ENCODE peak calls at places on chromosomes 1 and 21, in eight cellular contexts. U is GM20000; F is nephron progenitor cell; O is GM10248; H is NCI-H2081; N is hepatocyte; I is LoVo; R is stimulated activated CD4-positive, alpha-beta T cell treated with anti-CD3 and anti-CD28 coated beads, Interleukin-15, amount 100 ng/mL, for 48 hours. E is an unnamed sample.

GRCh38 chr1:65216989-65217388 is 69.0 kb downstream of the AK4 start:
- DNase-seq in F (no peak), R (no peak), H (no peak), O (no peak), U (no peak), I (no peak), N (no peak), E (no peak)

GRCh38 chr1:194474701-194475100 is 1288.3 kb upstream of the B3GALT2 start:
- DNase-seq in N (no peak), O (no peak), I (no peak), R (no peak), F (no peak), U (no peak), H (no peak), E (no peak)

GRCh38 chr1:77834771-77835334 is 53.6 kb upstream of the NEXN start:
- DNase-seq in H (peak; percentile 68), U (no peak), N (peak; percentile 31), O (no peak), R (no peak), F (no peak), I (no peak), E (no peak)

GRCh38 chr21:45542242-45542666 is at the start of gene SLC19A1:
- DNase-seq in F (peak; percentile 80), O (peak; percentile 96), R (peak; percentile 67), U (peak; percentile 99), I (peak; percentile 76), H (peak; percentile 46), N (peak; percentile 88), E (peak; percentile 26)

GRCh38 chr1:27438621-27439061 is 46.2 kb downstream of the GPR3 start:
- DNase-seq in N (no peak), I (no peak), F (no peak), U (no peak), H (no peak), R (no peak), O (no peak), E (peak; percentile 32)

GRCh38 chr1:228158151-228158571 is 7.4 kb upstream of the IBA57 start:
- DNase-seq in O (no peak), N (no peak), R (no peak), I (no peak), H (no peak), U (no peak), F (no peak), E (no peak)

GRCh38 chr1:10690484-10690883 is 106.0 kb downstream of the CASZ1 start:
- DNase-seq in F (no peak), R (no peak), H (no peak), N (no peak), U (no peak), O (no peak), I (no peak), E (no peak)

GRCh38 chr1:240344918-240345317 is 253.2 kb downstream of the FMN2 start:
- DNase-seq in O (no peak), I (no peak), U (no peak), F (no peak), N (no peak), R (no peak), H (no peak), E (no peak)

GRCh38 chr1:154819628-154820590 is 50.2 kb downstream of the KCNN3 start:
- DNase-seq in I (no peak), U (peak; percentile 45), N (peak; percentile 32), R (peak; percentile 14), O (peak; percentile 55), H (no peak), F (peak; percentile 29), E (peak; percentile 88)

GRCh38 chr1:1573843-1574720 is 581 bp downstream of the SSU72 start:
- DNase-seq in H (peak; percentile 83), F (peak; percentile 73), U (peak; percentile 93), N (peak; percentile 81), I (peak; percentile 81), R (peak; percentile 62), O (peak; percentile 87), E (peak; percentile 67)

GRCh38 chr1:46302091-46303037 is 1.1 kb downstream of the LRRC41 start:
- DNase-seq in O (peak; percentile 80), U (peak; percentile 90), R (peak; percentile 39), F (peak; percentile 70), N (peak; percentile 87), I (peak; percentile 25), H (peak; percentile 52), E (peak; percentile 36)

GRCh38 chr1:205272541-205272940 is 44.8 kb downstream of the TMCC2 start:
- DNase-seq in R (no peak), F (no peak), H (no peak), I (no peak), O (no peak), U (no peak), N (no peak), E (no peak)